ENCODE peak calls at places on chromosome 21, in seven cellular contexts. One of them, this sample, is unnamed. For H3K36me3, the result is how much of the 10 kb centered on the place peaks cover.

GRCh38 chr21:34510148-34511142 is 1.6 kb downstream of the KCNE1 start:
- DNase-seq in cardiac muscle cell: peak
- DNase-seq in body of pancreas: peak
- DNase-seq in fibroblast of lung: peak
- DNase-seq in breast epithelium: peak
- DNase-seq in pancreas: peak
- DNase-seq in astrocyte: no peak
- DNase-seq in this sample: peak

GRCh38 chr21:18354947-18355346 is 48.6 kb downstream of the TMPRSS15 start:
- DNase-seq in astrocyte: peak
- DNase-seq in body of pancreas: no peak
- DNase-seq in pancreas: no peak
- DNase-seq in breast epithelium: no peak
- DNase-seq in fibroblast of lung: peak
- DNase-seq in cardiac muscle cell: no peak
- DNase-seq in this sample: no peak

GRCh38 chr21:17602874-17603273 is 9.8 kb downstream of the BTG3 start:
- DNase-seq in cardiac muscle cell: peak
- DNase-seq in astrocyte: peak
- DNase-seq in body of pancreas: no peak
- DNase-seq in fibroblast of lung: peak
- DNase-seq in breast epithelium: no peak
- DNase-seq in pancreas: no peak
- DNase-seq in this sample: no peak

GRCh38 chr21:40231979-40232378 is 364.7 kb downstream of the PCP4 start:
- DNase-seq in body of pancreas: no peak
- DNase-seq in breast epithelium: no peak
- DNase-seq in fibroblast of lung: no peak
- DNase-seq in cardiac muscle cell: no peak
- DNase-seq in pancreas: no peak
- DNase-seq in astrocyte: no peak
- DNase-seq in this sample: no peak

GRCh38 chr21:33816148-33816547 is 99.5 kb downstream of the ATP5PO start:
- DNase-seq in cardiac muscle cell: no peak
- DNase-seq in astrocyte: no peak
- DNase-seq in body of pancreas: no peak
- DNase-seq in pancreas: no peak
- DNase-seq in breast epithelium: no peak
- DNase-seq in fibroblast of lung: no peak
- DNase-seq in this sample: no peak

GRCh38 chr21:36699026-36699545 is at the start of gene SIM2:
- DNase-seq in astrocyte: no peak
- DNase-seq in cardiac muscle cell: peak
- DNase-seq in breast epithelium: no peak
- DNase-seq in pancreas: peak
- DNase-seq in body of pancreas: no peak
- DNase-seq in fibroblast of lung: peak
- DNase-seq in this sample: no peak

GRCh38 chr21:43193088-43193650 is 24.4 kb downstream of the CRYAA start:
- DNase-seq in cardiac muscle cell: no peak
- DNase-seq in astrocyte: no peak
- DNase-seq in body of pancreas: no peak
- DNase-seq in breast epithelium: no peak
- DNase-seq in pancreas: no peak
- DNase-seq in fibroblast of lung: no peak
- DNase-seq in this sample: no peak

GRCh38 chr21:31172328-31172727 is 134.1 kb upstream of the KRTAP19-8 start:
- DNase-seq in pancreas: no peak
- DNase-seq in body of pancreas: no peak
- DNase-seq in fibroblast of lung: no peak
- DNase-seq in cardiac muscle cell: no peak
- DNase-seq in breast epithelium: no peak
- DNase-seq in astrocyte: no peak
- DNase-seq in this sample: no peak

GRCh38 chr21:39694750-39695149 is 50.2 kb upstream of the IGSF5 start:
- DNase-seq in pancreas: no peak
- DNase-seq in astrocyte: peak
- DNase-seq in breast epithelium: no peak
- DNase-seq in cardiac muscle cell: no peak
- DNase-seq in fibroblast of lung: peak
- DNase-seq in body of pancreas: no peak
- DNase-seq in this sample: no peak

GRCh38 chr21:34690041-34690792 is 21.4 kb downstream of the CLIC6 start:
- DNase-seq in breast epithelium: no peak
- DNase-seq in pancreas: no peak
- DNase-seq in astrocyte: no peak
- DNase-seq in cardiac muscle cell: no peak
- DNase-seq in fibroblast of lung: no peak
- DNase-seq in body of pancreas: peak
- DNase-seq in this sample: no peak

GRCh38 chr21:43639470-43640178 is 19.7 kb downstream of the HSF2BP start:
- DNase-seq in breast epithelium: no peak
- DNase-seq in fibroblast of lung: peak
- DNase-seq in body of pancreas: no peak
- DNase-seq in cardiac muscle cell: peak
- DNase-seq in astrocyte: no peak
- DNase-seq in pancreas: no peak
- DNase-seq in this sample: no peak

GRCh38 chr21:43657355-43658093 is 1.8 kb downstream of the HSF2BP start:
- DNase-seq in cardiac muscle cell: peak
- DNase-seq in fibroblast of lung: no peak
- DNase-seq in pancreas: peak
- DNase-seq in breast epithelium: no peak
- DNase-seq in body of pancreas: no peak
- DNase-seq in astrocyte: no peak
- DNase-seq in this sample: no peak

DNA sequence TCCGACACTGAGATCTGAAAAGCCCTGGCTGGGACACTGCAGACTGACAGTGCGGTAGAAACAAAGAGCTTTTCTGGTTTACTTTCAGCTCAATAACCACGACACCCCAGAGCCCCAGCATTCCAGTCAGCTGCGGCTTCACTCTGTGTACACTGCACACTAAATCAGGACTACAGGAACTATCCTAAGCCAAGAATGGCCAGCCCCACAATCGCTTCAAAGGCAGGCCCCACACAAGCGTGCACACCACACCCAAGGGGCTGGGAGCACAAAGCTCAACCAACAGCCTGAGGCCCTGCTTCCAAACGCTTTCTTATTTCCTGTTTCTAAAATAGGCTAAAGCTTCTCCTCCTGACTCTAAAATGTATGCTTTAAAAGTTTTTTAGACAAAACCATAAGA is 28.4 kb downstream of the URB1 start:
- DNase-seq in astrocyte: no peak
- DNase-seq in body of pancreas: no peak
- DNase-seq in pancreas: no peak
- DNase-seq in cardiac muscle cell: no peak
- DNase-seq in fibroblast of lung: peak
- DNase-seq in breast epithelium: peak
- DNase-seq in this sample: no peak
- H3K36me3 ChIP-seq in astrocyte: half or more
- H3K36me3 ChIP-seq in body of pancreas: under half
- H3K36me3 ChIP-seq in pancreas: half or more
- H3K36me3 ChIP-seq in cardiac muscle cell: under half
- H3K36me3 ChIP-seq in fibroblast of lung: under half
- H3K36me3 ChIP-seq in breast epithelium: under half
- H3K36me3 ChIP-seq in this sample: under half

GRCh38 chr21:44872266-44872567 is 1.3 kb downstream of the PTTG1IP start:
- DNase-seq in cardiac muscle cell: no peak
- DNase-seq in pancreas: no peak
- DNase-seq in breast epithelium: no peak
- DNase-seq in fibroblast of lung: no peak
- DNase-seq in body of pancreas: no peak
- DNase-seq in astrocyte: no peak
- DNase-seq in this sample: no peak

GRCh38 chr21:44869860-44870747 is 3.4 kb downstream of the PTTG1IP start:
- DNase-seq in astrocyte: peak
- DNase-seq in cardiac muscle cell: peak
- DNase-seq in body of pancreas: peak
- DNase-seq in fibroblast of lung: peak
- DNase-seq in breast epithelium: no peak
- DNase-seq in pancreas: no peak
- DNase-seq in this sample: no peak

GRCh38 chr21:44870748-44871495 is 2.6 kb downstream of the PTTG1IP start:
- DNase-seq in breast epithelium: peak
- DNase-seq in astrocyte: peak
- DNase-seq in body of pancreas: no peak
- DNase-seq in pancreas: no peak
- DNase-seq in cardiac muscle cell: no peak
- DNase-seq in fibroblast of lung: peak
- DNase-seq in this sample: no peak

GRCh38 chr21:44872568-44873355 is 728 bp downstream of the PTTG1IP start:
- DNase-seq in breast epithelium: no peak
- DNase-seq in cardiac muscle cell: peak
- DNase-seq in pancreas: peak
- DNase-seq in astrocyte: peak
- DNase-seq in body of pancreas: peak
- DNase-seq in fibroblast of lung: peak
- DNase-seq in this sample: no peak

GRCh38 chr21:44871576-44872265 is 1.8 kb downstream of the PTTG1IP start:
- DNase-seq in cardiac muscle cell: peak
- DNase-seq in astrocyte: peak
- DNase-seq in breast epithelium: no peak
- DNase-seq in body of pancreas: peak
- DNase-seq in pancreas: no peak
- DNase-seq in fibroblast of lung: peak
- DNase-seq in this sample: no peak
- H3K4me3 ChIP-seq in cardiac muscle cell: peak
- H3K4me3 ChIP-seq in astrocyte: peak
- H3K4me3 ChIP-seq in breast epithelium: peak
- H3K4me3 ChIP-seq in body of pancreas: no peak
- H3K4me3 ChIP-seq in pancreas: no peak
- H3K4me3 ChIP-seq in fibroblast of lung: peak
- H3K4me3 ChIP-seq in this sample: peak

GRCh38 chr21:41966341-41966833 is 12.6 kb upstream of the C2CD2 start:
- DNase-seq in fibroblast of lung: peak
- DNase-seq in breast epithelium: no peak
- DNase-seq in astrocyte: peak
- DNase-seq in body of pancreas: no peak
- DNase-seq in pancreas: no peak
- DNase-seq in cardiac muscle cell: no peak
- DNase-seq in this sample: no peak
- TF ChIP-seq CTCF in fibroblast of lung: no peak
- TF ChIP-seq CTCF in breast epithelium: no peak
- TF ChIP-seq CTCF in astrocyte: no peak
- TF ChIP-seq CTCF in body of pancreas: no peak
- TF ChIP-seq CTCF in pancreas: no peak
- TF ChIP-seq CTCF in cardiac muscle cell: no peak
- TF ChIP-seq CTCF in this sample: no peak

DNA sequence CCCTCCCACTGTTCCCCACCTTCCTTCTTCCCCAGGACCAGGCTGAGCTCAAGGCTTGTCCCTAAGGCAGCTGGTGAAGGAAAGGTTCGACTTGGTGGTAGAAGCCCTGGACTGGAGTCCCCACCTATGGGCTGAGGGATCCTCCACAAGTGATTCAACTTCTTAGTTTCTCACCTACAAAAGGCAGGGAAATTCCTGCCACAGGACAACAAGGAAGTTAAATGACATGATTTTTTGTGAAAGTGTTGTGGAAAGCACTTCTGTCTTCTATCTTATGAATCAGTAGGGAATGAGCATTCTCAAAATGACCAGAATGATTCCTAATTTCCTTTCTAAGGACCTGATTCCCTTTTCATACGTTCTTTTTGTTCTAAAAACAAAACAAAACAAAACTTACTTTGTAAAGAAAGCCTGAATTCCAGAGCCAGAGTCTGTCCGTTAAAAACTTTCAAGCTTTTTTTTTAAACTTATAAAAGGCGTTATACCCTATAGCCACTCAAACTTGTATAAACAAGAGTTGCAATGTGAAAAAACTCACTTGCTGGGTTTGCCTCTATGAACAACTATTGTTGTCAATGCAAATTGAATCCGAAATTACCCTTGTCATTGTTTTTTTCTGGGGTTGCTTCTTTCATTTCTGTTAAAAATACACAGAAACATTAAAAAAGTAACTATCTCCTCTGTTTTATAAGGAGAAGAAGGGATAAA is 12.2 kb downstream of the KCNJ15 start:
- DNase-seq in astrocyte: no peak
- DNase-seq in body of pancreas: no peak
- DNase-seq in fibroblast of lung: no peak
- DNase-seq in pancreas: no peak
- DNase-seq in cardiac muscle cell: no peak
- DNase-seq in breast epithelium: no peak
- DNase-seq in this sample: peak
- H3K36me3 ChIP-seq in astrocyte: under half
- H3K36me3 ChIP-seq in body of pancreas: under half
- H3K36me3 ChIP-seq in fibroblast of lung: under half
- H3K36me3 ChIP-seq in pancreas: under half
- H3K36me3 ChIP-seq in cardiac muscle cell: under half
- H3K36me3 ChIP-seq in breast epithelium: under half
- H3K36me3 ChIP-seq in this sample: under half

DNA sequence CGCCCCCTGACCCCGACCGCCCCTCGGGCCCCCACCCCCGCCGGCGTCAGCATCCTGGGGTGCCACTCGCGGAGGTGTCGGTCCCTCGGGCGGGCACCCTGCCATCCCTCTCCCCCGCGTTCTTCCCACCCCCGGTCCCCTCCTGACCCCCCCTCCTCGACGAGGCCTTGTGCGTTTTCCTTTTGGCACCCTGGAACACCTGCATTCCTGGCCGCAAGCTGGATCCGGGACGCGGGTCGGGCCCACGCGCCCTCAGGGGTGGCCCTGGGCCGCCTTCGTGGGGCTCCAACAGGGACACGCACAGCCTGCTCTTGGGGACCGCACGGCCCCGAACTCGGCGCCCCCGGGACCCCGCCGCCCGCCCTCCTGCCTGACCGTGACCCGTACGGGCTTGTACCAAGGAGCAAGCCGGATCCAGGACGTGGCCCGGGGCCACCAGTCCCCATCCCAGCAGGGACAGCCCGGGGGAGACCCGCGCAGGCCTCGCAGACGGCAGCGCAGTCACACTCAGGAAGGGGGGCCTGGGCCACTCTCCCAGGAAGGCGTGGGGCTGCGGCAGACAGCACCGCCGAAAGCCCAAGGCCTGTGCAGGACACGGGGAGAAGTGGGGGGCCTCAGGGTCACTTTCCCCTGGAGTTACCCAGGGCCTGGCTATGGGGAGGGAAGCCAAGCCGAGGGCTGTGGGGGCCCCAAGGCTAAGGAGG is 579 bp upstream of the SLC19A1 start:
- DNase-seq in body of pancreas: peak
- DNase-seq in pancreas: peak
- DNase-seq in breast epithelium: peak
- DNase-seq in fibroblast of lung: no peak
- DNase-seq in astrocyte: no peak
- DNase-seq in cardiac muscle cell: no peak
- DNase-seq in this sample: peak
- H3K4me3 ChIP-seq in body of pancreas: peak
- H3K4me3 ChIP-seq in pancreas: peak
- H3K4me3 ChIP-seq in breast epithelium: peak
- H3K4me3 ChIP-seq in fibroblast of lung: peak
- H3K4me3 ChIP-seq in astrocyte: no peak
- H3K4me3 ChIP-seq in cardiac muscle cell: peak
- H3K4me3 ChIP-seq in this sample: peak

This sample was measured in GM06990.